ENCODE peak calls at places on chromosomes 3 and 15, in four cellular contexts. Y is K562, X is GM12878, W is HepG2. R is an unnamed sample.

GRCh38 chr3:104628185-104628789 is 738.4 kb upstream of the ALCAM start:
- DNase-seq in Y (peak), X (no peak), W (peak), R (no peak)

GRCh38 chr3:71395927-71396695 is 187.4 kb downstream of the FOXP1 start:
- DNase-seq in Y (no peak), X (no peak), W (no peak), R (no peak)

GRCh38 chr3:141643391-141643790 is 94.7 kb upstream of the RNF7 start:
- DNase-seq in Y (no peak), X (no peak), W (no peak), R (no peak)

GRCh38 chr15:51030649-51031316 is 63.9 kb downstream of the TNFAIP8L3 start:
- DNase-seq in Y (no peak), X (no peak), W (peak), R (no peak)

GRCh38 chr15:47412802-47413201 is 304.5 kb upstream of the SEMA6D start:
- DNase-seq in Y (no peak), X (no peak), W (no peak), R (no peak)

GRCh38 chr3:153078826-153079225 is 83.2 kb upstream of the RAP2B start:
- DNase-seq in Y (peak), X (no peak), W (no peak), R (no peak)

GRCh38 chr3:53753518-53754183 is 92.6 kb downstream of the CHDH start:
- DNase-seq in Y (no peak), X (no peak), W (no peak), R (no peak)

GRCh38 chr3:98573231-98573728 is 20.1 kb downstream of the CPOX start:
- DNase-seq in Y (no peak), X (no peak), W (no peak), R (no peak)

GRCh38 chr3:33187368-33187634 is 31.3 kb downstream of the SUSD5 start:
- DNase-seq in Y (no peak), X (no peak), W (no peak), R (no peak)

GRCh38 chr3:159787191-159787590 is 201.4 kb upstream of the IL12A start:
- DNase-seq in Y (no peak), X (no peak), W (peak), R (no peak)

GRCh38 chr3:129618901-129619671 is 12.6 kb upstream of the PLXND1 start:
- DNase-seq in Y (no peak), X (no peak), W (no peak), R (no peak)

GRCh38 chr3:148962513-148962912 is 28.8 kb upstream of the GYG1 start:
- DNase-seq in Y (peak), X (no peak), W (peak), R (peak)

GRCh38 chr15:34795267-34796081 is at the start of gene ACTC1:
- DNase-seq in Y (peak), X (no peak), W (no peak), R (peak)

GRCh38 chr15:69802432-69802831 is 295.3 kb downstream of the TLE3 start:
- DNase-seq in Y (no peak), X (no peak), W (no peak), R (no peak)

DNA sequence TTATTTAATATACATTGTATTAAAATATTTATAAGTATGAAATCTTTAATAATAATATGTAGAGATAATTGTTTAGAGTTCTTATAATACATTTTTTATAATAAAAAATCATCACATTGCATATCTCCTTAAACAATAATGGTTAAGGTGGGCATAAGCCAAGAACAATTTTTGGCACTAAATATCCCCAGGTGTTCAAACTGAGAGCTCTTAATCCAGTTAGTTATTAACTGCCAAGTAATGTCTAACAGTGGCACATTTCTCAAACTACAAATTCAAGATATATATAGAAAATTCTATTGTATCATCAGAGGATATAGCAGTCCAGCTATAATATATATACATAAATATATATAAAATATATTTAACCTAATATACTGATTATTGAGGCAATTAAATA is 680.8 kb downstream of the SI start:
- DNase-seq in Y (no peak), X (no peak), W (no peak), R (no peak)
- TF ChIP-seq ETV6 in Y (no peak), X (no peak), W (no peak), R (no peak)

GRCh38 chr3:51337666-51338065 is 47.4 kb upstream of the MANF start:
- DNase-seq in Y (no peak), X (no peak), W (no peak), R (no peak)

GRCh38 chr3:51340989-51341636 is 44.0 kb upstream of the MANF start:
- DNase-seq in Y (no peak), X (no peak), W (peak), R (no peak)

GRCh38 chr3:51338632-51339031 is 46.5 kb upstream of the MANF start:
- DNase-seq in Y (no peak), X (no peak), W (no peak), R (no peak)

GRCh38 chr3:51343918-51344687 is 41.0 kb upstream of the MANF start:
- DNase-seq in Y (no peak), X (no peak), W (peak), R (no peak)

DNA sequence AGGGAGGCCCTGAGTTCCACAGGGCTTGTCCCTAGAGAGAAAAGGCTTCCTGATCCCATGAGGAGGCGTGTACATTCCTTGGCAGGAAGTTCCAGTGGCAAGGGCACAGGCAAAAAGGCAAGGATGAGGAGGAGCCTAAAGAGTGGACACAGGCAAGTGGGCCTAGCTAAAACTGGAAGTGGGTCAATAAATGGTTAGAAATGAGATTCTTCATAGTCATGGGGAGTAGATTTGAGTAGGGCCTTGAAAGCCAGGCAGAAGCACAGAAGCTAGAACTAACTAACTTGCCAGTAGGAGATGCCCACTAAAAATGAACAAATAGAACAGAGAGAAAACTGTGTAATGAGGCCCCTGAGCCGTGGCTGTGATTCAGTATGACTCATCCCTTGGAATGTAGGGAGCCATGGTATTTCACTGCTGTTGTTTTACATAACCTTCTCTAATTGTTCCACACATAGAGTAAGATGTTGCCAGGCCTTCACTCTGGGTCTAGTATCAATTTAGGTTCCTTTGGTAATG is 44.7 kb upstream of the MANF start:
- DNase-seq in Y (no peak), X (no peak), W (peak), R (no peak)
- TF ChIP-seq ETV6 in Y (no peak), X (no peak), W (no peak), R (no peak)

GRCh38 chr15:52337198-52337853 is 41.7 kb upstream of the MYO5C start:
- DNase-seq in Y (no peak), X (no peak), W (peak), R (no peak)
- TF ChIP-seq ETV6 in Y (no peak), X (no peak), W (no peak), R (no peak)

GRCh38 chr15:57443486-57443885 is 67.2 kb downstream of the CGNL1 start:
- DNase-seq in Y (no peak), X (no peak), W (no peak), R (no peak)

GRCh38 chr15:57446393-57446792 is 70.1 kb downstream of the CGNL1 start:
- DNase-seq in Y (no peak), X (no peak), W (no peak), R (no peak)

GRCh38 chr15:57442371-57442770 is 66.1 kb downstream of the CGNL1 start:
- DNase-seq in Y (no peak), X (no peak), W (no peak), R (no peak)

GRCh38 chr15:57444877-57445513 is 68.7 kb downstream of the CGNL1 start:
- DNase-seq in Y (no peak), X (no peak), W (no peak), R (no peak)

DNA sequence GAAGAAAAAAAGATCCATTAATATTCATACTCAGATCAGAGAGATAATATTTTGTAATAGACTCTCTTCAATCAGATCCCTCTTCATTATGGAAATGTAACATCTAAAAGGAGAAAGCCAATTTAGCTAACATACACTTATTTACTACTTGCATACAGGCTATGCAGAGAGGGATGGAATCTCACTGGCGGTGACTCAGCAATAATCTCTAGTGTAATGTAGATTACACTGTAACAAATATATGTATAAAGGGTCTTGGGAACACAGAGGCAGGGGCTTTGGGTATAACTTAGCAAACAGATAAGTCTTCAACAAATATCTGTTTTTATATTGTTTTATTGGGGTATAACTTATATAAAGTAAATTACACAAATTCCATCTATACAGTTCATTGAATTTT is 69.6 kb downstream of the CGNL1 start:
- DNase-seq in Y (no peak), X (no peak), W (no peak), R (no peak)
- TF ChIP-seq ETV6 in Y (no peak), X (no peak), W (no peak), R (no peak)

DNA sequence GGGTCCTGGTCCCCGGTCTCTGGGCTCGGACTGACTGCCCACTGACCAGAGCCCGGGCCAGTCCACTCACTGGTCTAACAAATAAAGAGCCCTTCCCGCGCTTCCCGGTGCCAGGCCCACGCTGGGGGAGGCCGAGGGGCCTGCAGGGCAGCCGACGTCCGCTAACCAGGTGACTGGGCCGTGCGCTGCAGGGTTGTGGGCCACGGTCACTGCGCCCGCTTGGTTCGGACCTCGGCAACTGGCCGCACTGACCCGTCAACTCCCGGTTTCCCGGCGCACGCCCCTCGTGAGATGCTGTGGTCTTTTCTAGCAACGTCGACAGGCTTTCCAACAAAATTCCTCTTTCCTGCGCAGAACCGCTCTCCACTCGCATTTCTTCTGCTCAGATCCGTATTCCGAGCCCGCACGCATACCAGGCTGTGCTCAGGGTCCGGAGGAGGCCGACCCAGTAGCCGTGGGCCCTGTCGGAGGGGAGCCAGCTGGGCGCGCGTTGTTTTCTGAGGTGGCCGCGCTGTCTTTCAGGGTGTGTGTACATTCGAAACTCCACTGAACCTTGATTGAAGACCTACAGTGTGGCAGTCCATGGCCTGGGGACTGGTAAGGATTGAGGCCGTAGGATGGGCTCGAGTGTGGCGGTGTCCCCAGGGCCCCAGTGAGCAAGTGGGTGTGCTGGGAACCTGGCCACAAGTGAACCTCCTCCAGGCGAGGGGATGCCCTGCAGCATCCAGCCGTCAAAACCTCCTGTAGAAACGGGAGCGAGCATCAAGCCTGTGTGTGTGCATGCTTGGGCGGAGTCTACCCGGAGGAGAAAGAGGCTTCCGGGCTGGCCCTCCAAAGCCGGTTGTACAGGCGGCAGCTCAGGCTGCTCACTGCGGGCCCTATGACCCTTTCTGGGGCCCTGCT is 875 bp upstream of the NT5DC2 start:
- DNase-seq in Y (no peak), X (no peak), W (peak), R (peak)
- TF ChIP-seq ETV6 in Y (no peak), X (no peak), W (no peak), R (no peak)

GRCh38 chr3:49673131-49673714 is 928 bp upstream of the APEH start:
- DNase-seq in Y (no peak), X (no peak), W (peak), R (no peak)

GRCh38 chr3:49673715-49674490 is at the start of gene APEH:
- DNase-seq in Y (peak), X (peak), W (peak), R (peak)

GRCh38 chr3:49670940-49671290 is 3.2 kb upstream of the APEH start:
- DNase-seq in Y (no peak), X (no peak), W (no peak), R (no peak)

GRCh38 chr3:49669352-49669751 is 4.8 kb upstream of the APEH start:
- DNase-seq in Y (no peak), X (no peak), W (no peak), R (no peak)

DNA sequence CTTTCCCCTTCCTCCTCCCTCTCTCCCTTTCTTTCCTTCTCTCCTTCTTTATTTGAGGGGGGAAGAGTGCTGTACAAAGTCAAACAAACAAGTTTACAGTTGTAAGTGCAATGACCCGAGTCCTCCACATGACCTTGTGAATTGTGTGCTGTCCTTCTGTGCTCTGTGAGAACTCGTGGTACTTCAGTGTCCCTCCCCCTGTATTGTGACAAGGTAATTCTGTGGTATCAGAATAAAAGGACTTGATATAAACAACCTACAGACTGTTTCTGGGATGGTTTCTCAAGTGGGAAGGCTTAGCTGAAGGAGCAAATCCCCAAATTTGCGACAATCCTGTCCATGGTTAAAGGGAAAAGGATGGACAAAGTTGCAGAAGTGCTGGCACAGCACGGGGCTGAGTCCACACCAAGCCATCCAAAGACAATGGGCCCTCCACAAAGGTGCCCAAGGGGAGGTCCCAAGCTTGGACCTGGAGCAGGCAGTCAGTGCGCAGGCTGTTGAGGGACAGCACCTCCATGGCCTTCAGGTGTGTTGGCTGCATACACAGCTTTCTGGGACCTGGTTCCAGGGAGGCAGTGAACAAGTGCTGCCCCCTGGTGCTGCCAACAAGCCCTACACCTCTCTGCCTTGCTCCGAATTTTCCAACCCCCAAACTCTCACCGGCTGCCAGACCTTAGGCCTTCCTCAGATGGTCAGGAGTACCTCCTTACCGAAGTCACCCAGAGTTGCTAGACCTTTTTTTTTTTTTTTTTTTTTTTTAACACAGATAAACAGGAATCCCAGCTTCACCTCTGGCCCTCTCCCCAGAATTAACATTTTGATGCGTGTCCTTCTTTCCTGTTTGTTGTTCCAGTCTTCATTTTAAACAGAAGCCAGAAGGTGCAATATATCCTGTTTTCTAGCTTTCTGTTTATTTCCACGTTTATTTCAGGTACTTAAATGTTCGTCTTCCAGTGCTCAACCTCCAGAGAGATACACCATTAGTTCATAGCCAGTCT is 2.6 kb upstream of the APEH start:
- DNase-seq in Y (peak), X (peak), W (peak), R (peak)
- TF ChIP-seq ETV6 in Y (no peak), X (no peak), W (no peak), R (no peak)